ENCODE peak calls at places on chromosomes 3 and 15, in eight cellular contexts. E is ascending aorta, L is A549, R is fibroblast of mammary gland, I is sigmoid colon, O is mammary epithelial cell, Q is tibial nerve, V is IMR-90. C is an unnamed sample.

GRCh38 chr3:170307998-170308398 is 49.5 kb upstream of the SKIL start:
- DNase-seq in E (no peak), L (peak), R (peak), I (no peak), O (peak), Q (no peak), V (peak), C (peak)

GRCh38 chr3:4613366-4613765 is 120.2 kb downstream of the ITPR1 start:
- DNase-seq in E (no peak), L (no peak), R (no peak), I (no peak), O (no peak), Q (no peak), V (no peak), C (peak)

GRCh38 chr3:48599077-48599501 is 4.0 kb upstream of the COL7A1 start:
- DNase-seq in E (no peak), L (no peak), R (no peak), I (no peak), O (peak), Q (no peak), V (no peak), C (no peak)

GRCh38 chr15:94126999-94127398 is 104.4 kb upstream of the MCTP2 start:
- DNase-seq in E (no peak), L (no peak), R (no peak), I (no peak), O (no peak), Q (no peak), V (no peak), C (no peak)

GRCh38 chr3:42829628-42830436 is 20.6 kb downstream of the ACKR2 start:
- DNase-seq in E (no peak), L (no peak), R (no peak), I (no peak), O (no peak), Q (no peak), V (no peak), C (no peak)

GRCh38 chr15:40845511-40846284 is 1.9 kb downstream of the SPINT1 start:
- DNase-seq in E (no peak), L (no peak), R (no peak), I (no peak), O (peak), Q (no peak), V (no peak), C (no peak)

GRCh38 chr15:63918317-63918672 is 84.5 kb upstream of the HERC1 start:
- DNase-seq in E (no peak), L (no peak), R (no peak), I (no peak), O (peak), Q (no peak), V (no peak), C (no peak)

GRCh38 chr15:67127334-67127664 is 61.9 kb downstream of the SMAD3 start:
- DNase-seq in E (no peak), L (peak), R (no peak), I (no peak), O (peak), Q (no peak), V (no peak), C (no peak)

GRCh38 chr3:171838218-171838720 is 4.9 kb upstream of the TMEM212 start:
- DNase-seq in E (no peak), L (peak), R (peak), I (peak), O (peak), Q (peak), V (peak), C (peak)

GRCh38 chr3:147613710-147614109 is 204.5 kb downstream of the ZIC1 start:
- DNase-seq in E (no peak), L (no peak), R (no peak), I (no peak), O (no peak), Q (no peak), V (no peak), C (no peak)

GRCh38 chr15:76576526-76577279 is 240.1 kb downstream of the ISL2 start:
- DNase-seq in E (no peak), L (peak), R (peak), I (peak), O (no peak), Q (peak), V (peak), C (peak)

GRCh38 chr15:49674370-49674769 is 53.5 kb downstream of the DTWD1 start:
- DNase-seq in E (no peak), L (no peak), R (no peak), I (no peak), O (no peak), Q (no peak), V (peak), C (peak)

GRCh38 chr15:51321316-51321715 is 17.1 kb downstream of the CYP19A1 start:
- DNase-seq in E (no peak), L (no peak), R (no peak), I (no peak), O (no peak), Q (no peak), V (no peak), C (no peak)

GRCh38 chr3:115790759-115791158 is 167.4 kb downstream of the GAP43 start:
- DNase-seq in E (no peak), L (peak), R (peak), I (no peak), O (peak), Q (no peak), V (peak), C (peak)

DNA sequence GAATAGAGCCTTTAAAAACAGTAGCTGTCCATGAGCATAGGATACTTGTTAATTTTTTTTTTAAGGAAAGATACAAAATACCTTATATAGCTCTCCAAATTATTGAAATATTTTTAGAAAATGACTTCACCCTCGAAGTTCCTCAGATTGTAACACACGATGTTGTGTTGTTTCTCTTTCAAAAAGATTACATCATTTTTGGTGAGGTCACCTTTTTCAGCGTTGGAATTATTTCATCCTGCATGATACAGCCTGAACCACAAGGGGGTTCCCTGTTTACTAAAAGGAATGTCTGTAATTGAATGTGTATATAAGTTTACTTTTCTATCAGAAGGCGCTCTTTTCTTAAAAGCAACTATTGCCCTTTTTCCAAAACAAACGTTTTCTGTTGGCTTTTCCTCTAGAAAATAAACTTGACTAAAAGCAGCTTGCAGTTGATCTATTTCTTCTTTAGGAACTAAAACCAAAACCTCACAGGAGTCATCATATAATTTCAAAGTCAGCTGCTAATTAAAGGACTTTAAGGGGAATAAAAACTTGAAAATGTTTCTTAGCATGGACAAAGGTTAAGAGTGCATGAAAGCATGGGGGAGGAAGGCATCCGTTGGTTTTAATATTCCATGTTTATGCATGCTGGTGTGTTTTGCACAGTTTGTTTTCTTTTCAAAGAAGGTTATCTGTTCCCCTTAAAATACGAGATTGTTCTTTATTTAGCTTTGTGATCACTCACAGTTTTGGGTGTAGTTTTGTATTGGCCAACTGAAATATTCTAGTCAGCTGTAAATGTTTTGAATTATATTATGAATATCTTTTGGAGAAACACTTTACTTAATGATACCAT is 29.4 kb downstream of the LYSMD4 start:
- DNase-seq in E (no peak), L (peak), R (peak), I (no peak), O (peak), Q (peak), V (peak), C (peak)
- TF ChIP-seq CTCF in E (peak), L (peak), R (peak), I (peak), O (peak), Q (peak), V (peak), C (peak)

GRCh38 chr3:57079221-57079831 is 18.9 kb downstream of the SPATA12 start:
- DNase-seq in E (no peak), L (peak), R (no peak), I (peak), O (peak), Q (peak), V (no peak), C (no peak)

GRCh38 chr3:57076422-57076951 is 16.0 kb downstream of the SPATA12 start:
- DNase-seq in E (no peak), L (no peak), R (no peak), I (no peak), O (no peak), Q (no peak), V (no peak), C (no peak)

GRCh38 chr3:57077630-57078365 is 17.3 kb downstream of the SPATA12 start:
- DNase-seq in E (no peak), L (no peak), R (no peak), I (no peak), O (no peak), Q (no peak), V (no peak), C (no peak)

GRCh38 chr3:57080171-57080570 is 19.7 kb downstream of the SPATA12 start:
- DNase-seq in E (no peak), L (no peak), R (no peak), I (no peak), O (no peak), Q (no peak), V (no peak), C (no peak)

GRCh38 chr3:57078366-57079220 is 18.1 kb downstream of the SPATA12 start:
- DNase-seq in E (no peak), L (peak), R (peak), I (peak), O (peak), Q (peak), V (peak), C (peak)
- TF ChIP-seq CTCF in E (no peak), L (peak), R (no peak), I (no peak), O (peak), Q (no peak), V (no peak), C (no peak)

GRCh38 chr3:131756405-131756804 is 253.6 kb upstream of the MRPL3 start:
- DNase-seq in E (no peak), L (no peak), R (no peak), I (no peak), O (no peak), Q (no peak), V (no peak), C (no peak)
- TF ChIP-seq CTCF in E (no peak), L (no peak), R (no peak), I (no peak), O (no peak), Q (no peak), V (no peak), C (no peak)

DNA sequence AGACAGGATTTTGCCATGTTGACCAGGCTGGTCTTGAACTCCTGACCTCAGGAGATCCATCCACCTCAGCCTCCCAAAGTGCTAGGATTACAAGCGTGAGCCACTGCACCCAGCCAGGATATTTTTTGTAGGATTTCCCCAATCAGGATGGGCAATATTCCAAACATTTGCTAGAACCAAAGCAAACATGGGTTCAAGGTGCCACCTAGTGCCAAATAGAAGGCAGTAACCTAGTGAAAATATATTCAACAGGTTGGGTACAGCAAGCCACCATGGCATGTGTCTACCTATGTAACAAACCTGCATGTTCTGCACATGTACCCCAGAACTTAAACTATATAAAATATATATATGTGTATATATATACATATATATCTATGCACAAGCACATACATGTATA is 185.9 kb upstream of the CADM2 start:
- DNase-seq in E (no peak), L (no peak), R (no peak), I (no peak), O (no peak), Q (no peak), V (no peak), C (no peak)
- TF ChIP-seq CTCF in E (no peak), L (no peak), R (no peak), I (no peak), O (no peak), Q (no peak), V (no peak), C (no peak)

GRCh38 chr3:105905328-105905727 is 36.5 kb upstream of the CBLB start:
- DNase-seq in E (no peak), L (no peak), R (no peak), I (no peak), O (no peak), Q (no peak), V (no peak), C (peak)

GRCh38 chr3:105904251-105904650 is 35.4 kb upstream of the CBLB start:
- DNase-seq in E (no peak), L (no peak), R (no peak), I (no peak), O (no peak), Q (no peak), V (peak), C (peak)

GRCh38 chr3:105906345-105906744 is 37.5 kb upstream of the CBLB start:
- DNase-seq in E (no peak), L (no peak), R (peak), I (no peak), O (no peak), Q (no peak), V (no peak), C (no peak)

GRCh38 chr3:105906834-105907233 is 38.0 kb upstream of the CBLB start:
- DNase-seq in E (peak), L (peak), R (peak), I (peak), O (peak), Q (peak), V (peak), C (peak)

GRCh38 chr3:105904683-105905320 is 36.0 kb upstream of the CBLB start:
- DNase-seq in E (no peak), L (no peak), R (peak), I (no peak), O (no peak), Q (no peak), V (peak), C (peak)
- TF ChIP-seq CTCF in E (no peak), L (no peak), R (no peak), I (no peak), O (no peak), Q (no peak), V (no peak), C (no peak)

GRCh38 chr3:71681224-71681668 is 44.0 kb downstream of the EIF4E3 start:
- DNase-seq in E (no peak), L (peak), R (peak), I (peak), O (peak), Q (peak), V (peak), C (peak)
- TF ChIP-seq CTCF in E (peak), L (peak), R (peak), I (peak), O (peak), Q (peak), V (peak), C (peak)